ENCODE peak calls at places on chromosomes 16 and 17, in ten cellular contexts. T is brain microvascular endothelial cell, E is H54, S is RWPE2, U is non-pigmented ciliary epithelial cell, Y is cardiac muscle cell, F is right cardiac atrium, C is astrocyte of the spinal cord, H is GM10248, Q is T-helper 2 cell. G is an unnamed sample.

GRCh38 chr16:85149776-85150175 is 37.5 kb upstream of the CIBAR2 start:
- DNase-seq in T (no peak), E (no peak), S (no peak), U (no peak), Y (no peak), F (peak), C (no peak), H (no peak), Q (no peak), G (peak)

GRCh38 chr17:81468111-81468764 is 44.4 kb downstream of the ACTG1 start:
- DNase-seq in T (no peak), E (no peak), S (no peak), U (no peak), Y (no peak), F (no peak), C (no peak), H (no peak), Q (no peak), G (no peak)

GRCh38 chr16:9258423-9259051 is 167.1 kb downstream of the HAPSTR1 start:
- DNase-seq in T (peak), E (peak), S (no peak), U (no peak), Y (peak), F (no peak), C (peak), H (peak), Q (no peak), G (no peak)

GRCh38 chr17:82021728-82022309 is 859 bp downstream of the CENPX start:
- DNase-seq in T (no peak), E (no peak), S (no peak), U (no peak), Y (no peak), F (no peak), C (no peak), H (no peak), Q (no peak), G (no peak)

GRCh38 chr17:6269474-6269873 is 165.4 kb downstream of the AIPL1 start:
- DNase-seq in T (peak), E (peak), S (no peak), U (no peak), Y (peak), F (peak), C (peak), H (peak), Q (no peak), G (no peak)

GRCh38 chr16:86241681-86242080 is 268.6 kb upstream of the FOXF1 start:
- DNase-seq in T (no peak), E (no peak), S (no peak), U (no peak), Y (no peak), F (no peak), C (no peak), H (no peak), Q (no peak), G (no peak)

GRCh38 chr17:65850486-65850885 is 289.0 kb upstream of the AXIN2 start:
- DNase-seq in T (peak), E (peak), S (no peak), U (no peak), Y (no peak), F (no peak), C (peak), H (peak), Q (no peak), G (no peak)

GRCh38 chr16:87431926-87432325 is 39.8 kb downstream of the MAP1LC3B start:
- DNase-seq in T (peak), E (peak), S (no peak), U (peak), Y (peak), F (no peak), C (peak), H (no peak), Q (no peak), G (no peak)

GRCh38 chr17:50919321-50920040 is 53.3 kb upstream of the TOB1 start:
- DNase-seq in T (peak), E (peak), S (peak), U (no peak), Y (peak), F (peak), C (peak), H (peak), Q (peak), G (peak)

GRCh38 chr16:48118841-48119240 is 37.0 kb downstream of the ABCC12 start:
- DNase-seq in T (no peak), E (no peak), S (no peak), U (no peak), Y (no peak), F (no peak), C (no peak), H (no peak), Q (no peak), G (no peak)

GRCh38 chr17:36461330-36462110 is 25.0 kb upstream of the ZNHIT3 start:
- DNase-seq in T (no peak), E (no peak), S (no peak), U (no peak), Y (no peak), F (no peak), C (no peak), H (no peak), Q (no peak), G (no peak)

GRCh38 chr16:57998484-57998883 is 2.0 kb downstream of the ZNF319 start:
- DNase-seq in T (no peak), E (peak), S (peak), U (no peak), Y (no peak), F (peak), C (no peak), H (no peak), Q (no peak), G (no peak)

GRCh38 chr17:81189670-81190530 is 23.9 kb upstream of the AATK start:
- DNase-seq in T (no peak), E (peak), S (no peak), U (no peak), Y (peak), F (peak), C (no peak), H (no peak), Q (no peak), G (no peak)

GRCh38 chr16:7086842-7087616 is 245.6 kb upstream of the RBFOX1 start:
- DNase-seq in T (no peak), E (peak), S (no peak), U (no peak), Y (peak), F (peak), C (no peak), H (no peak), Q (no peak), G (no peak)

G was measured in Right ventricle myocardium inferior.